ENCODE peak calls at places on chromosomes 13 and 19, in four cellular contexts. One of them, this sample, is unnamed. For H3K4me1, the result is how much of the 10 kb centered on the place peaks cover.

GRCh38 chr19:48676887-48677286 is 4.1 kb upstream of the NTN5 start:
- DNase-seq in H1: no peak
- DNase-seq in HepG2: no peak
- DNase-seq in GM12878: no peak
- DNase-seq in this sample: no peak

GRCh38 chr13:109152941-109153340 is 523.5 kb downstream of the MYO16 start:
- DNase-seq in H1: no peak
- DNase-seq in HepG2: no peak
- DNase-seq in GM12878: no peak
- DNase-seq in this sample: no peak

GRCh38 chr13:84121456-84121855 is 239.2 kb upstream of the SLITRK1 start:
- DNase-seq in H1: no peak
- DNase-seq in HepG2: no peak
- DNase-seq in GM12878: no peak
- DNase-seq in this sample: no peak

GRCh38 chr19:49823472-49823871 is 5.4 kb downstream of the MED25 start:
- DNase-seq in H1: no peak
- DNase-seq in HepG2: no peak
- DNase-seq in GM12878: no peak
- DNase-seq in this sample: no peak

GRCh38 chr13:105410602-105411001 is 1124.9 kb downstream of the EFNB2 start:
- DNase-seq in H1: peak
- DNase-seq in HepG2: peak
- DNase-seq in GM12878: no peak
- DNase-seq in this sample: peak

GRCh38 chr19:17021793-17022590 is 4.6 kb downstream of the CPAMD8 start:
- DNase-seq in H1: no peak
- DNase-seq in HepG2: peak
- DNase-seq in GM12878: no peak
- DNase-seq in this sample: no peak

GRCh38 chr19:18140473-18140872 is 12.5 kb upstream of the PIK3R2 start:
- DNase-seq in H1: no peak
- DNase-seq in HepG2: no peak
- DNase-seq in GM12878: no peak
- DNase-seq in this sample: no peak

GRCh38 chr19:2426661-2427322 is 594 bp downstream of the TIMM13 start:
- DNase-seq in H1: no peak
- DNase-seq in HepG2: peak
- DNase-seq in GM12878: no peak
- DNase-seq in this sample: no peak

GRCh38 chr19:3210347-3211017 is 14.0 kb upstream of the CELF5 start:
- DNase-seq in H1: peak
- DNase-seq in HepG2: peak
- DNase-seq in GM12878: no peak
- DNase-seq in this sample: peak

GRCh38 chr19:56671613-56671994 is at the start of gene ZNF835:
- DNase-seq in H1: peak
- DNase-seq in HepG2: no peak
- DNase-seq in GM12878: no peak
- DNase-seq in this sample: peak

GRCh38 chr19:34118879-34119748 is 53.2 kb upstream of the LSM14A start:
- DNase-seq in H1: no peak
- DNase-seq in HepG2: no peak
- DNase-seq in GM12878: no peak
- DNase-seq in this sample: no peak

GRCh38 chr13:26813626-26814348 is 53.2 kb upstream of the GPR12 start:
- DNase-seq in H1: no peak
- DNase-seq in HepG2: no peak
- DNase-seq in GM12878: no peak
- DNase-seq in this sample: no peak

GRCh38 chr13:101157261-101157660 is 259.0 kb downstream of the NALCN start:
- DNase-seq in H1: no peak
- DNase-seq in HepG2: no peak
- DNase-seq in GM12878: no peak
- DNase-seq in this sample: no peak

GRCh38 chr13:26964278-26965057 is 203.9 kb upstream of the GPR12 start:
- DNase-seq in H1: no peak
- DNase-seq in HepG2: no peak
- DNase-seq in GM12878: no peak
- DNase-seq in this sample: no peak

GRCh38 chr19:29858000-29858596 is 46.3 kb downstream of the CCNE1 start:
- DNase-seq in H1: no peak
- DNase-seq in HepG2: no peak
- DNase-seq in GM12878: no peak
- DNase-seq in this sample: no peak

GRCh38 chr19:35388277-35389054 is 17.6 kb downstream of the GPR42 start:
- DNase-seq in H1: no peak
- DNase-seq in HepG2: peak
- DNase-seq in GM12878: no peak
- DNase-seq in this sample: no peak

GRCh38 chr19:5313307-5313706 is 27.3 kb downstream of the PTPRS start:
- DNase-seq in H1: no peak
- DNase-seq in HepG2: peak
- DNase-seq in GM12878: no peak
- DNase-seq in this sample: no peak

GRCh38 chr13:94674609-94675348 is 37.6 kb downstream of the SOX21 start:
- DNase-seq in H1: no peak
- DNase-seq in HepG2: peak
- DNase-seq in GM12878: no peak
- DNase-seq in this sample: peak

GRCh38 chr19:10819124-10820060 is 16.6 kb downstream of the TMED1 start:
- DNase-seq in H1: no peak
- DNase-seq in HepG2: no peak
- DNase-seq in GM12878: no peak
- DNase-seq in this sample: no peak

GRCh38 chr13:40963927-40964326 is 55.2 kb downstream of the ELF1 start:
- DNase-seq in H1: no peak
- DNase-seq in HepG2: no peak
- DNase-seq in GM12878: no peak
- DNase-seq in this sample: no peak

GRCh38 chr19:30373593-30373992 is 1.4 kb downstream of the ZNF536 start:
- DNase-seq in H1: peak
- DNase-seq in HepG2: no peak
- DNase-seq in GM12878: no peak
- DNase-seq in this sample: peak

GRCh38 chr13:42981317-42981716 is 10.7 kb downstream of the EPSTI1 start:
- DNase-seq in H1: no peak
- DNase-seq in HepG2: no peak
- DNase-seq in GM12878: no peak
- DNase-seq in this sample: no peak

GRCh38 chr13:39766464-39767167 is 111.2 kb downstream of the COG6 start:
- DNase-seq in H1: no peak
- DNase-seq in HepG2: no peak
- DNase-seq in GM12878: no peak
- DNase-seq in this sample: no peak

GRCh38 chr13:43305416-43305815 is 282.0 kb downstream of the DNAJC15 start:
- DNase-seq in H1: no peak
- DNase-seq in HepG2: no peak
- DNase-seq in GM12878: no peak
- DNase-seq in this sample: no peak

GRCh38 chr19:46580247-46580646 is 20.9 kb upstream of the CALM3 start:
- DNase-seq in H1: no peak
- DNase-seq in HepG2: no peak
- DNase-seq in GM12878: no peak
- DNase-seq in this sample: no peak

GRCh38 chr13:44158741-44159632 is 214.6 kb upstream of the SERP2 start:
- DNase-seq in H1: no peak
- DNase-seq in HepG2: no peak
- DNase-seq in GM12878: no peak
- DNase-seq in this sample: no peak

GRCh38 chr19:38898788-38899446 is 501 bp downstream of the SIRT2 start:
- DNase-seq in H1: no peak
- DNase-seq in HepG2: no peak
- DNase-seq in GM12878: no peak
- DNase-seq in this sample: no peak

GRCh38 chr19:55376381-55376933 is at the start of gene TMEM190:
- DNase-seq in H1: no peak
- DNase-seq in HepG2: no peak
- DNase-seq in GM12878: no peak
- DNase-seq in this sample: no peak

GRCh38 chr13:45341799-45342584 is 1.0 kb upstream of the TPT1 start:
- DNase-seq in H1: no peak
- DNase-seq in HepG2: no peak
- DNase-seq in GM12878: no peak
- DNase-seq in this sample: no peak

GRCh38 chr13:113041293-113041690 is 64.3 kb upstream of the F7 start:
- DNase-seq in H1: no peak
- DNase-seq in HepG2: no peak
- DNase-seq in GM12878: no peak
- DNase-seq in this sample: no peak

GRCh38 chr19:14530005-14530348 is 583 bp downstream of the TECR start:
- DNase-seq in H1: no peak
- DNase-seq in HepG2: no peak
- DNase-seq in GM12878: no peak
- DNase-seq in this sample: no peak

GRCh38 chr19:47658431-47659383 is 49.8 kb downstream of the BICRA start:
- DNase-seq in H1: no peak
- DNase-seq in HepG2: no peak
- DNase-seq in GM12878: no peak
- DNase-seq in this sample: no peak
- H3K4me1 ChIP-seq in H1: under half
- H3K4me1 ChIP-seq in HepG2: half or more
- H3K4me1 ChIP-seq in GM12878: under half
- H3K4me1 ChIP-seq in this sample: under half

GRCh38 chr13:23969672-23970071 is 72.4 kb upstream of the C1QTNF9B start:
- DNase-seq in H1: no peak
- DNase-seq in HepG2: peak
- DNase-seq in GM12878: no peak
- DNase-seq in this sample: no peak
- TF ChIP-seq ZNF274 in H1: no peak
- TF ChIP-seq ZNF274 in HepG2: no peak
- TF ChIP-seq ZNF274 in GM12878: no peak
- TF ChIP-seq ZNF274 in this sample: no peak

DNA sequence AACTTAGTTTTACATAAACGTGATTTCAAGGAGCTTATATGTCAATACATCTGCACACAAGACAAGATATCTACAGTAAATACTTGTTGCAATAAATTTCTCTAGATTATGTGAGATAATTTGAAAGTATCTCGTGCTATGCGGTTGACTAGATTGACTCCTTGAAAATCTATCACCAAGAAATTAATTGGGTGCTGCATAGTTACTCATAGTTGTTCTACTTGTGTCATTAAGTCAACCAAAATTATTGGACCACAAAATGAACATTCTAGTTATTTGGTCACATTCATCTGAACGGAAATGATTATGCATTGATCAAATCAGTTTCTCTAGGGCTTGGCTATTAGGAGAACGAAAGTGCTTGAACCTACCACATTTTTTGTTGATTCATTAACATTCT is 2291.5 kb downstream of the PCDH9 start:
- DNase-seq in H1: no peak
- DNase-seq in HepG2: no peak
- DNase-seq in GM12878: no peak
- DNase-seq in this sample: no peak
- TF ChIP-seq SUZ12 in H1: no peak
- TF ChIP-seq SUZ12 in HepG2: no peak
- TF ChIP-seq SUZ12 in GM12878: no peak
- TF ChIP-seq SUZ12 in this sample: no peak

DNA sequence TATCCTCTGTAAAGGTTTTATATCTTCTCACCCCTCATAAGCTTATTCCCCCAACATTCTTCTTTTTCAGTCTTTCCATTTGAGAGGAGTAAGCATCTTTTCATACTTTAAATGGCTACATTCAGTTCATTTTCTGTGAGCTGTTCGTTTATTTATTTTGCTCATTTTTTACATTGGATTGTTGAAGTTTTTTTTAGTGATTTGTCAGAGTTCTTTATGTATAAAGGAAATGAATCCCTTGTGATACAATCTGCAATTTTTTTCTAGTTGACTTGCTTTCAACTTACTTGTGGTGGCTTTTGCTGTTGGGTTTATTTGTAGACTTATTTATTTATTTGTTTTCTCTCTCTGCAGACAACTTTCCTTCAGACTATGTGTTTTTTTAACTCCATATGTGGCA is 250.3 kb downstream of the DLEU7 start:
- DNase-seq in H1: no peak
- DNase-seq in HepG2: no peak
- DNase-seq in GM12878: no peak
- DNase-seq in this sample: no peak
- H3K4me1 ChIP-seq in H1: under half
- H3K4me1 ChIP-seq in HepG2: half or more
- H3K4me1 ChIP-seq in GM12878: under half
- H3K4me1 ChIP-seq in this sample: under half